ENCODE peak calls at places on chromosomes 11 and 22, in four cellular contexts. G, A, V and P are unnamed samples.
A peak's percentile ranks its signal among the peaks of the same experiment; 100 is the strongest.

GRCh38 chr11:69972351-69972802 is 105.7 kb upstream of the ANO1 start:
- DNase-seq in G (no peak), A (no peak), V (no peak), P (no peak)

GRCh38 chr11:9516113-9516512 is 55.3 kb downstream of the ZNF143 start:
- DNase-seq in G (no peak), A (no peak), V (no peak), P (no peak)

GRCh38 chr11:99281331-99281730 is 260.6 kb downstream of the CNTN5 start:
- DNase-seq in G (no peak), A (no peak), V (no peak), P (no peak)

GRCh38 chr11:127675602-127676001 is 675.0 kb upstream of the KIRREL3 start:
- DNase-seq in G (peak; percentile 4), A (no peak), V (no peak), P (no peak)

GRCh38 chr11:8390851-8391612 is 127.4 kb upstream of the LMO1 start:
- DNase-seq in G (no peak), A (no peak), V (no peak), P (no peak)

GRCh38 chr11:92211576-92212167 is 12.9 kb upstream of the FAT3 start:
- DNase-seq in G (peak; percentile 33), A (no peak), V (no peak), P (no peak)

GRCh38 chr11:6635082-6635932 is 16.1 kb upstream of the TPP1 start:
- DNase-seq in G (peak; percentile 87), A (no peak), V (no peak), P (no peak)

GRCh38 chr11:15180212-15180814 is 65.6 kb downstream of the INSC start:
- DNase-seq in G (no peak), A (no peak), V (no peak), P (no peak)

GRCh38 chr11:19526119-19526518 is 186.5 kb upstream of the NAV2 start:
- DNase-seq in G (no peak), A (no peak), V (no peak), P (no peak)

GRCh38 chr11:115760921-115761320 is 256.7 kb upstream of the CADM1 start:
- DNase-seq in G (no peak), A (no peak), V (no peak), P (no peak)

GRCh38 chr11:113305440-113306336 is 8.7 kb upstream of the TTC12 start:
- DNase-seq in G (peak; percentile 51), A (no peak), V (peak; percentile 38), P (peak; percentile 41)

GRCh38 chr11:93694109-93694508 is 32.6 kb downstream of the CEP295 start:
- DNase-seq in G (no peak), A (no peak), V (no peak), P (no peak)

GRCh38 chr11:58567889-58568512 is 7.7 kb downstream of the LPXN start:
- DNase-seq in G (peak; percentile 54), A (no peak), V (peak; percentile 61), P (peak; percentile 80)

GRCh38 chr22:23187871-23188700 is 7.8 kb downstream of the BCR start:
- DNase-seq in G (peak; percentile 23), A (no peak), V (no peak), P (no peak)

GRCh38 chr22:19447388-19448075 is at the start of gene C22orf39:
- DNase-seq in G (peak; percentile 92), A (peak; percentile 67), V (peak; percentile 100), P (peak; percentile 79)

GRCh38 chr11:96187779-96188624 is 155.0 kb downstream of the MAML2 start:
- DNase-seq in G (peak; percentile 85), A (no peak), V (no peak), P (no peak)

GRCh38 chr11:7031346-7031957 is 11.2 kb downstream of the NLRP14 start:
- DNase-seq in G (no peak), A (no peak), V (no peak), P (no peak)

GRCh38 chr11:89184021-89184420 is 6.3 kb downstream of the TYR start:
- DNase-seq in G (peak; percentile 55), A (no peak), V (no peak), P (no peak)

GRCh38 chr11:9784602-9785315 is 120.9 kb downstream of the SWAP70 start:
- DNase-seq in G (no peak), A (no peak), V (peak; percentile 47), P (no peak)

GRCh38 chr11:106156290-106156937 is 79.0 kb downstream of the AASDHPPT start:
- DNase-seq in G (peak; percentile 83), A (peak; percentile 12), V (peak; percentile 19), P (no peak)

GRCh38 chr11:101618691-101619090 is 34.9 kb upstream of the TRPC6 start:
- DNase-seq in G (peak; percentile 93), A (no peak), V (no peak), P (no peak)

GRCh38 chr11:102157219-102157618 is 47.0 kb downstream of the YAP1 start:
- DNase-seq in G (peak; percentile 85), A (no peak), V (no peak), P (no peak)

GRCh38 chr11:48170840-48171233 is 45.8 kb upstream of the OR4B1 start:
- DNase-seq in G (peak; percentile 46), A (no peak), V (no peak), P (no peak)

GRCh38 chr11:68890490-68891231 is 13.0 kb downstream of the MRPL21 start:
- DNase-seq in G (peak; percentile 64), A (no peak), V (no peak), P (no peak)

GRCh38 chr22:48954781-48955311 is 872.8 kb downstream of the BRD1 start:
- DNase-seq in G (no peak), A (no peak), V (peak; percentile 13), P (no peak)

GRCh38 chr11:119694334-119694733 is 34.7 kb downstream of the NECTIN1 start:
- DNase-seq in G (no peak), A (no peak), V (no peak), P (no peak)

GRCh38 chr11:125412509-125412908 is 83.6 kb downstream of the FEZ1 start:
- DNase-seq in G (no peak), A (no peak), V (no peak), P (no peak)

GRCh38 chr11:60734271-60734670 is 9.8 kb downstream of the MS4A18 start:
- DNase-seq in G (no peak), A (no peak), V (no peak), P (no peak)

DNA sequence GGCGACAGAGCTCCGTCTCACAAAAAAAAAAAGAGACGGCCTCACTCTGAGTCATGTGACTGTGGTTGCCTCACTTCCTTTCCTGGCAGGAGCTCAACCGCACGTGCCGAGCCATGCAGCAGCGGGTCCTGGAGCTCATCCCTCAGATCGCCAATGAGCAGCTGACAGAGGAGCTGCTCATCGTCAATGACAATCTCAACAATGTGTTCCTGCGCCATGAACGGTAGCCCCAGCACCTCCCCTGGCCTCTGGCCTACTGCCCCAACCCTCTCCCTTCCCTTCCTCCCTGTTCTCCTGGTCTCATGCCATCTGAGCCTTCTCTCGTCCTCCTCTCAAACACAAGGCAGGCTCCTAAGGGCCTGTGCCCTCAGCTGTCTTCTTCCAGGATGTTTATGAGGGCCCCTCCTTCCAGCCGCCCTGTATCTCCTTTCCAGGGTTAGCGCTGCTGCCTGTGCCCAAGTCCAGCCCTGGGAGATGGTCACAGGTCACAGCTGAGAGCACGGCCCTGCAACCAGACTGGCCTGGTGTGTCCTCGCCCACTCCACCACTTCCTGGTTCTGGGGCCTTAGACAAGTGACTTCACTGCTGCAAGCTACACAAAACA is 30.7 kb downstream of the TOM1 start:
- DNase-seq in G (peak; percentile 86), A (no peak), V (no peak), P (no peak)
- TF ChIP-seq CHD1 in G (no peak), A (no peak), V (no peak), P (no peak)

DNA sequence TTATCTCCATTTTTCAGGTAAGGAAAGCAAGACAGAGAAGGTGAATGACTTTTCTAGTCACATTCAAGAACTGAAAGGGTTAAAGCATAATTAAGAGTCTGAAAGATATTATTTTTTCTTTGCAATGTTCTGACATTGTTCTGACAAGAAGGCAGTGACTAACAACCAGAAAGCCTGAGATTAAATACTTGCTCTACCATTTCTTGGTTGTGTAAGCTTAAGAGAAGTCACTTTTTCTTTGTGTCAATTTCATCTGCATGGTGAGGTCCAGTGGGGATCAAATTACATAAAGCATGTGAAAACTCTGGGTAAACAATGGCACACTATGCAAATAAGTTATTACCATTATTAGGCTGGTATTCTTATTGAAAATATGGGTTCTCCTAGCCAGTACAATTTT is 73.7 kb downstream of the PHF21A start:
- DNase-seq in G (no peak), A (no peak), V (no peak), P (no peak)
- TF ChIP-seq CHD1 in G (no peak), A (no peak), V (no peak), P (no peak)

DNA sequence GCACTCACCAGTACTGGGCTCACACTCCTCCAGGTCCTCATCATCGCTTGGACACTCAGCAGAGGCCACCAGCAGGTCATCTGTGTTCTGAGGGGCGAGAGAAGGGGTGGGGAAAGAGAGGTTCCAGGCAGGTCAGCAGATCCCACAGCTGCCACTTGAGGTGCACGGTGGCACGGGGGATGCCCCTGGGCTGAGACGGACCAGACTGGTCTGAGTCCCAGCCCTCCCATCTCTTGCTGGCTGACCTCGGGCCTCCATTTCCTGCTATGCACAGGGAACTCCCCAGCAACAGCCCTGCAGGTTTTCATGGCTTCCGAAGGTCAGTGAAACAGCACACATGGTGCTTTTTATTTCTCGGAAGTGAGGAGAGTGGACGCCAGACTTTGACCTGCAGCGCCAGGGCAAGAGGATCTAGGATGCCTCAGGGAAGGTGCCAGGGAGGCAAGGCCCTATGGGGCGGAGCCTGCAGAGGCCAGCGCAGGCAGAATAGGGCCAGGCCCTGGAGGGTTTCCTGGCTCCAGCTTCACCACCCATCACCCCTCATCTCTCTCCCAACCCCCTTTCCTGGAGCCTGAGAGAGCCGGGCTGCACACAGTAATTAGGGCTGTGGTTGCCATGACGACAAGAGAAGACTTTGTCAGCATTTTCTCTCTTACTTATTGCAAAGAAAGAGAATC is 29.4 kb downstream of the SLC22A12 start:
- DNase-seq in G (no peak), A (no peak), V (no peak), P (no peak)
- TF ChIP-seq CHD1 in G (no peak), A (no peak), V (no peak), P (no peak)

GRCh38 chr11:61812736-61813411 is 3.9 kb downstream of the FADS1 start:
- DNase-seq in G (no peak), A (no peak), V (no peak), P (no peak)

GRCh38 chr11:61814958-61815789 is 1.6 kb downstream of the FADS1 start:
- DNase-seq in G (peak; percentile 95), A (peak; percentile 87), V (peak; percentile 93), P (peak; percentile 96)

GRCh38 chr11:61815790-61816735 is 740 bp downstream of the FADS1 start:
- DNase-seq in G (peak; percentile 60), A (no peak), V (peak; percentile 71), P (peak; percentile 85)

GRCh38 chr11:61816736-61817455 is at the start of gene FADS1:
- DNase-seq in G (peak; percentile 92), A (peak; percentile 60), V (peak; percentile 96), P (peak; percentile 89)

DNA sequence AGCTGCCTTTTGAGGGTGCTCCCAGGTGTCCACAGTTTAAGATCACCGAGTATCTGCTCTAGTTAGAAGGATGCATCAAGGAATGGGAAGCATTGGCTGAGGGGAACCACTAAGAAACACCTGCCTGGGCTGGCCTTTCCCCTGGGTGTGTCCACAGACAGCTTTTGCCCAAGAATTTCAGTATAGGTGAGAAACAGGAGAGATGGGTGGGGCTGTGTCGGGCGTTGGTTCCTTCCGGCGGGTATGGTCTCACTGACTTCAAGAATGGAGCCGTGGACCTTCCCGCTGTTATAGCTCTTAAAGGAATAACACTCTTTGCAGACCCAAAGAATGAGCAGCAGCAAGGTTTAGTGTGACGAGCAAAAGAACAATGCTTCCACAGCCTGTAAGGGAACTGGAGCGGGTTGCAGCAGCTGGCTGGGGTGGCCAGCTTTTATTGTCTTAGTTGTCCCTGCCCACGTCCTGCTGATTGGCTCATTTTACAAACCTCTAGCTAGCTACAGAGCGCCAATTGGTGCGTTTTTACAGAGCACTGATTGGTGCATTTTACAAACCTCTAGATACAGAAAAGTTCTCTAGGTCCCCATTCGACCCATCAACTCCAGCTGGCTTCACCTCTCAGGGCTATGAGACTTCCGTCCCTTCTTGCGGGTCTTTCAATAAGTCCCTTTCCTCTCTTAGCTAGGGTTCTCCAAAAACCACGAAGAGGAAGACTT is 2.4 kb downstream of the FADS1 start:
- DNase-seq in G (no peak), A (no peak), V (no peak), P (no peak)
- TF ChIP-seq CHD1 in G (no peak), A (no peak), V (no peak), P (no peak)